ENCODE peak calls at places on chromosomes 6 and 20, in four cellular contexts. One of them, this sample, is unnamed. For H3K4me1, the result is how much of the 10 kb centered on the place peaks cover.

GRCh38 chr6:124373386-124373785 is 569.7 kb downstream of the NKAIN2 start:
- DNase-seq in mesendoderm: no peak
- DNase-seq in body of pancreas: no peak
- DNase-seq in fibroblast of lung: no peak
- DNase-seq in this sample: no peak

GRCh38 chr20:30168025-30168799 is 1089.3 kb upstream of the DEFB115 start:
- DNase-seq in mesendoderm: no peak
- DNase-seq in body of pancreas: peak
- DNase-seq in fibroblast of lung: no peak
- DNase-seq in this sample: peak

GRCh38 chr20:47857994-47858557 is 72.8 kb upstream of the SULF2 start:
- DNase-seq in body of pancreas: no peak
- DNase-seq in mesendoderm: peak
- DNase-seq in fibroblast of lung: no peak
- DNase-seq in this sample: no peak

GRCh38 chr20:35497780-35498189 is 31.7 kb downstream of the C20orf173 start:
- DNase-seq in fibroblast of lung: peak
- DNase-seq in mesendoderm: no peak
- DNase-seq in body of pancreas: peak
- DNase-seq in this sample: peak

GRCh38 chr6:168071620-168072019 is 7.4 kb downstream of the FRMD1 start:
- DNase-seq in body of pancreas: peak
- DNase-seq in fibroblast of lung: no peak
- DNase-seq in mesendoderm: peak
- DNase-seq in this sample: no peak

GRCh38 chr6:64006246-64006645 is 370.6 kb downstream of the PHF3 start:
- DNase-seq in mesendoderm: no peak
- DNase-seq in fibroblast of lung: no peak
- DNase-seq in body of pancreas: no peak
- DNase-seq in this sample: no peak

GRCh38 chr6:81812416-81812815 is 59.9 kb upstream of the TENT5A start:
- DNase-seq in mesendoderm: no peak
- DNase-seq in fibroblast of lung: no peak
- DNase-seq in body of pancreas: no peak
- DNase-seq in this sample: no peak

GRCh38 chr6:28896505-28897392 is 27.0 kb downstream of the TRIM27 start:
- DNase-seq in mesendoderm: peak
- DNase-seq in body of pancreas: peak
- DNase-seq in fibroblast of lung: peak
- DNase-seq in this sample: peak

GRCh38 chr20:48193626-48194025 is 408.3 kb upstream of the SULF2 start:
- DNase-seq in mesendoderm: no peak
- DNase-seq in body of pancreas: no peak
- DNase-seq in fibroblast of lung: no peak
- DNase-seq in this sample: no peak

GRCh38 chr6:56764081-56764566 is 121.4 kb upstream of the DST start:
- DNase-seq in mesendoderm: peak
- DNase-seq in body of pancreas: no peak
- DNase-seq in fibroblast of lung: peak
- DNase-seq in this sample: no peak

GRCh38 chr6:166987930-166988329 is 11.3 kb upstream of the CEP43 start:
- DNase-seq in body of pancreas: no peak
- DNase-seq in mesendoderm: no peak
- DNase-seq in fibroblast of lung: no peak
- DNase-seq in this sample: no peak

GRCh38 chr6:122817766-122818165 is 28.7 kb downstream of the SMPDL3A start:
- DNase-seq in mesendoderm: no peak
- DNase-seq in body of pancreas: no peak
- DNase-seq in fibroblast of lung: no peak
- DNase-seq in this sample: no peak

GRCh38 chr6:135904666-135905065 is 53.2 kb downstream of the PDE7B start:
- DNase-seq in body of pancreas: no peak
- DNase-seq in fibroblast of lung: no peak
- DNase-seq in mesendoderm: no peak
- DNase-seq in this sample: no peak

GRCh38 chr20:10466325-10466724 is 31.2 kb downstream of the SLX4IP start:
- DNase-seq in mesendoderm: peak
- DNase-seq in body of pancreas: no peak
- DNase-seq in fibroblast of lung: peak
- DNase-seq in this sample: no peak

GRCh38 chr6:64712606-64713005 is 994.4 kb downstream of the EYS start:
- DNase-seq in mesendoderm: no peak
- DNase-seq in fibroblast of lung: peak
- DNase-seq in body of pancreas: no peak
- DNase-seq in this sample: no peak

GRCh38 chr20:42483694-42484303 is 705.9 kb downstream of the PTPRT start:
- DNase-seq in mesendoderm: peak
- DNase-seq in fibroblast of lung: no peak
- DNase-seq in body of pancreas: peak
- DNase-seq in this sample: peak

GRCh38 chr6:137148291-137149076 is 25.0 kb downstream of the IL22RA2 start:
- DNase-seq in fibroblast of lung: peak
- DNase-seq in body of pancreas: no peak
- DNase-seq in mesendoderm: no peak
- DNase-seq in this sample: no peak

GRCh38 chr6:14324042-14324441 is 206.5 kb downstream of the CD83 start:
- DNase-seq in mesendoderm: no peak
- DNase-seq in fibroblast of lung: no peak
- DNase-seq in body of pancreas: no peak
- DNase-seq in this sample: no peak

GRCh38 chr6:74070091-74070490 is 374.1 kb downstream of the CD109 start:
- DNase-seq in fibroblast of lung: no peak
- DNase-seq in body of pancreas: no peak
- DNase-seq in mesendoderm: no peak
- DNase-seq in this sample: no peak

GRCh38 chr6:160041608-160042007 is 72.7 kb downstream of the IGF2R start:
- DNase-seq in fibroblast of lung: peak
- DNase-seq in mesendoderm: no peak
- DNase-seq in body of pancreas: peak
- DNase-seq in this sample: peak

GRCh38 chr6:32075781-32076494 is 33.2 kb downstream of the TNXB start:
- DNase-seq in body of pancreas: no peak
- DNase-seq in fibroblast of lung: no peak
- DNase-seq in mesendoderm: no peak
- DNase-seq in this sample: peak

DNA sequence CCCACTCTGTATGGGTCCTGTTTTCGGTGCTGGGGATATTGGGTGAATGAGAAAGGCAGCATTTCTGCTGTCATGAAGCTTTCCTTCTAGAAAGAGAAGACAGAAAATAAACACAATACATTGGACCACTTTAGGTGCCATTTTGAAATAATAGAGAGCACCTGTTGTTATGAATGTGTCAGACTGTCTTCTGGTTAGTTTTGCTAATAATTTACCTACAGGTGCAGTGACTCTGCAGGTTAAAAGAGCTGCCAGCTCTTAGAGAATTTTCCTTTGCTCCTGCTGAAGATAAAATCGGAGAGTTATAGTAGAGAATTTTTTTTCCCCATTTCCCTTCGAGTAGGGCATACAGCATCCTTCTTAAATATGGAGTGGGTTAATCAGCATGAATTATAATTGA is 21.9 kb upstream of the GCLC start:
- DNase-seq in body of pancreas: no peak
- DNase-seq in fibroblast of lung: no peak
- DNase-seq in mesendoderm: no peak
- DNase-seq in this sample: no peak
- H3K4me1 ChIP-seq in body of pancreas: under half
- H3K4me1 ChIP-seq in fibroblast of lung: under half
- H3K4me1 ChIP-seq in mesendoderm: under half
- H3K4me1 ChIP-seq in this sample: under half

DNA sequence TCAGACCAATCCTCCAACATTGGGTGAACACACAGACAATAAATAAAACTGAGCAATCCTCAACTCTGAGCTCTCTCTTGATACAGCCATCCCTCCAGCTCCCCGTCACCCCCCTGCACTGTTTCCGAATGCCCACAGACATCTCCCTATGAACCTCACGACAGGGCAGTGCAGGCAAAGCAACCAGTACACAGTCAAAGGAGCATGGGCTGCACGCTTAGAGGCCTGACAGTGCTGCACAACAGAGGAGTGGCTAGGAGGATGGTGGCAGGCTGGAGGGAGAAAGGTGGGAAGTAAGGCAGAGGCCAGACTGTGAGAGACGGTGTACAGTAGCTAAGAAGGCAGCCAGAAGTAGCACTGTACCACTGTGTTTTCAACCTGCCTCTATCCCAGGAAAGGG is 24.0 kb downstream of the FYN start:
- DNase-seq in fibroblast of lung: no peak
- DNase-seq in mesendoderm: no peak
- DNase-seq in body of pancreas: no peak
- DNase-seq in this sample: no peak
- H3K27ac ChIP-seq in fibroblast of lung: no peak
- H3K27ac ChIP-seq in mesendoderm: no peak
- H3K27ac ChIP-seq in body of pancreas: no peak
- H3K27ac ChIP-seq in this sample: peak

GRCh38 chr6:3757241-3757641 is 5.7 kb upstream of the PXDC1 start:
- DNase-seq in fibroblast of lung: no peak
- DNase-seq in body of pancreas: no peak
- DNase-seq in mesendoderm: no peak
- DNase-seq in this sample: no peak
- H3K4me1 ChIP-seq in fibroblast of lung: under half
- H3K4me1 ChIP-seq in body of pancreas: under half
- H3K4me1 ChIP-seq in mesendoderm: under half
- H3K4me1 ChIP-seq in this sample: under half

DNA sequence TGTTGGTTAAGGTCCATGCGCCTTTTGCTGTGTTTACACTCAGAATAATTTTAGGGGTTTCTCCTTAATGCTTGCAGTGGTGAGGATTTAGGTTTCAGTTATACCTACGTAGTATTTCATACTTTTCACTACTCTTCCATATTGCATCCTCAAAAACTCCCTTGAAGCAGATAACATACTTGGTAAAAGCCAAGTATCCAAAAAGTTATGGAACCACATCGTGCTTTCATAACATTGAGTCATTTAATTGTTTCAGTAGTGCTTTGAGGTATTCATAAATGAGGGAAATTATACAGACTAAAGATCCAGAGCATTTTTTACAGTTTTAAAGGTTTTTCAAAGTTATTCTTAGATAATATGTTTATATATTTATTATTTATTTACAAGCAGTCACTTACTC is 4.0 kb upstream of the ATXN1 start:
- DNase-seq in body of pancreas: no peak
- DNase-seq in mesendoderm: no peak
- DNase-seq in fibroblast of lung: no peak
- DNase-seq in this sample: no peak
- H3K27ac ChIP-seq in body of pancreas: no peak
- H3K27ac ChIP-seq in mesendoderm: no peak
- H3K27ac ChIP-seq in fibroblast of lung: no peak
- H3K27ac ChIP-seq in this sample: no peak

DNA sequence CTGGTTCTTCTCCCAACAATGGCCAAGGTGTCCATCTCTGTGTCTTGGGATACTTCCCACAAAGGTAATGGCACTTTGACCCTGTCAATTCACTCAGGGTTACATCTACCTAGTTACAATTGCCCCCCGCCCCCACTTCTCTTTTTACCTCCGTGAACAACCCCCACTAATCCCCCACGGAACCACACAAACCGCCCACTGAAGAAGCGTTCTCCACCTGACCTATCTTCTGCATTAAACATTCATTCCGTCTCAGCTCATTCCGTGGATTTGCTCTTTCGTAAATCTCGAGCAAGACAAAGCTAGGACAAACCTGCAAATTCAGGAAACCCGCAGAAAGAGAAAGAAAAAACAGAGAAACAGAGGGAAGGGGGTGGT is 696 bp downstream of the TMEM30A start:
- DNase-seq in mesendoderm: peak
- DNase-seq in fibroblast of lung: no peak
- DNase-seq in body of pancreas: no peak
- DNase-seq in this sample: no peak
- H3K4me1 ChIP-seq in mesendoderm: under half
- H3K4me1 ChIP-seq in fibroblast of lung: under half
- H3K4me1 ChIP-seq in body of pancreas: half or more
- H3K4me1 ChIP-seq in this sample: under half

DNA sequence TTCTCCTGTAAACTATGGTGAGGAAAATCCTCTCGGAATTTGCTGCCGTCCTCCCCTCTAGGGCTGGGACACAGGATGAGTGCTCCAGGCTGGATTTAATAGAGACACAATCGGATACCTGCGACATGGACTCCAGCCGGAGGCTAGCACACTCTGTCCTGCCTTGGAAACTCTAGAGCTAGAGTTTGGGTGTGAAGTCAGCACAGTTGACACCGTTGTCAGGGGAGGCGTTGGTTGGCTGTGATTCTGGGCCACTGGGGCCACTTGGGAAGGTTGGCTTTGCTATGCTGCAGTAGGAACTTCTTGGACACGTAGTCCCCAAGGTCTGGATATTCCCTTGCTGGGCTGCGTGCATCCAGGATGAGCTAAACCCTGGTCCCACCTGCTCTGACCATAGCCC is 169.4 kb downstream of the NRN1 start:
- DNase-seq in body of pancreas: no peak
- DNase-seq in fibroblast of lung: no peak
- DNase-seq in mesendoderm: no peak
- DNase-seq in this sample: no peak
- H3K27ac ChIP-seq in body of pancreas: no peak
- H3K27ac ChIP-seq in fibroblast of lung: no peak
- H3K27ac ChIP-seq in mesendoderm: no peak
- H3K27ac ChIP-seq in this sample: no peak